ENCODE peak calls at places on chromosomes 6 and 20, in ten cellular contexts. One of them, this sample, is unnamed.

GRCh38 chr6:134437376-134437775 is 119.5 kb upstream of the SGK1 start:
- DNase-seq in adrenal gland: peak; percentile 36
- DNase-seq in uterus: no peak
- DNase-seq in tibial nerve: no peak
- DNase-seq in PC-3: peak; percentile 34
- DNase-seq in mesenchymal stem cell: peak; percentile 61
- DNase-seq in heart right ventricle: no peak
- DNase-seq in upper lobe of right lung: no peak
- DNase-seq in psoas muscle: no peak
- DNase-seq in fibroblast of lung: peak; percentile 61
- DNase-seq in this sample: no peak

GRCh38 chr20:57999465-58000111 is 228.9 kb downstream of the ANKRD60 start:
- DNase-seq in adrenal gland: peak; percentile 17
- DNase-seq in uterus: no peak
- DNase-seq in tibial nerve: peak; percentile 23
- DNase-seq in PC-3: no peak
- DNase-seq in mesenchymal stem cell: no peak
- DNase-seq in heart right ventricle: peak; percentile 38
- DNase-seq in upper lobe of right lung: no peak
- DNase-seq in psoas muscle: no peak
- DNase-seq in fibroblast of lung: no peak
- DNase-seq in this sample: no peak

GRCh38 chr6:7730411-7730810 is 4.5 kb downstream of the BMP6 start:
- DNase-seq in adrenal gland: no peak
- DNase-seq in uterus: no peak
- DNase-seq in tibial nerve: no peak
- DNase-seq in PC-3: no peak
- DNase-seq in mesenchymal stem cell: no peak
- DNase-seq in heart right ventricle: no peak
- DNase-seq in upper lobe of right lung: no peak
- DNase-seq in psoas muscle: no peak
- DNase-seq in fibroblast of lung: no peak
- DNase-seq in this sample: no peak

GRCh38 chr6:56953597-56954388 is 1.1 kb upstream of the BEND6 start:
- DNase-seq in adrenal gland: peak; percentile 34
- DNase-seq in uterus: no peak
- DNase-seq in tibial nerve: no peak
- DNase-seq in PC-3: no peak
- DNase-seq in mesenchymal stem cell: peak; percentile 37
- DNase-seq in heart right ventricle: no peak
- DNase-seq in upper lobe of right lung: no peak
- DNase-seq in psoas muscle: no peak
- DNase-seq in fibroblast of lung: peak; percentile 35
- DNase-seq in this sample: no peak

GRCh38 chr6:98547634-98548033 is 286.7 kb upstream of the POU3F2 start:
- DNase-seq in adrenal gland: no peak
- DNase-seq in uterus: no peak
- DNase-seq in tibial nerve: no peak
- DNase-seq in PC-3: no peak
- DNase-seq in mesenchymal stem cell: no peak
- DNase-seq in heart right ventricle: no peak
- DNase-seq in upper lobe of right lung: no peak
- DNase-seq in psoas muscle: no peak
- DNase-seq in fibroblast of lung: no peak
- DNase-seq in this sample: no peak

GRCh38 chr20:8244637-8245036 is 112.6 kb downstream of the PLCB1 start:
- DNase-seq in adrenal gland: peak; percentile 63
- DNase-seq in uterus: peak; percentile 50
- DNase-seq in tibial nerve: peak; percentile 79
- DNase-seq in PC-3: no peak
- DNase-seq in mesenchymal stem cell: peak; percentile 53
- DNase-seq in heart right ventricle: peak; percentile 69
- DNase-seq in upper lobe of right lung: no peak
- DNase-seq in psoas muscle: no peak
- DNase-seq in fibroblast of lung: peak; percentile 84
- DNase-seq in this sample: no peak

GRCh38 chr6:99522531-99522930 is 7.3 kb upstream of the USP45 start:
- DNase-seq in adrenal gland: peak; percentile 29
- DNase-seq in uterus: no peak
- DNase-seq in tibial nerve: no peak
- DNase-seq in PC-3: no peak
- DNase-seq in mesenchymal stem cell: peak; percentile 77
- DNase-seq in heart right ventricle: no peak
- DNase-seq in upper lobe of right lung: no peak
- DNase-seq in psoas muscle: no peak
- DNase-seq in fibroblast of lung: peak; percentile 59
- DNase-seq in this sample: no peak

GRCh38 chr6:45445749-45446454 is 68.2 kb upstream of the SUPT3H start:
- DNase-seq in adrenal gland: peak; percentile 84
- DNase-seq in uterus: peak; percentile 71
- DNase-seq in tibial nerve: peak; percentile 87
- DNase-seq in PC-3: peak; percentile 99
- DNase-seq in mesenchymal stem cell: peak; percentile 99
- DNase-seq in heart right ventricle: peak; percentile 68
- DNase-seq in upper lobe of right lung: peak; percentile 73
- DNase-seq in psoas muscle: peak; percentile 62
- DNase-seq in fibroblast of lung: peak; percentile 99
- DNase-seq in this sample: no peak

GRCh38 chr6:93419304-93420162 is at the start of gene EPHA7:
- DNase-seq in adrenal gland: peak; percentile 89
- DNase-seq in uterus: peak; percentile 93
- DNase-seq in tibial nerve: peak; percentile 88
- DNase-seq in PC-3: peak; percentile 93
- DNase-seq in mesenchymal stem cell: peak; percentile 96
- DNase-seq in heart right ventricle: peak; percentile 92
- DNase-seq in upper lobe of right lung: peak; percentile 93
- DNase-seq in psoas muscle: peak; percentile 94
- DNase-seq in fibroblast of lung: peak; percentile 95
- DNase-seq in this sample: no peak

GRCh38 chr6:1347187-1347560 is 35.3 kb downstream of the FOXQ1 start:
- DNase-seq in adrenal gland: no peak
- DNase-seq in uterus: no peak
- DNase-seq in tibial nerve: no peak
- DNase-seq in PC-3: no peak
- DNase-seq in mesenchymal stem cell: no peak
- DNase-seq in heart right ventricle: no peak
- DNase-seq in upper lobe of right lung: no peak
- DNase-seq in psoas muscle: no peak
- DNase-seq in fibroblast of lung: no peak
- DNase-seq in this sample: no peak

DNA sequence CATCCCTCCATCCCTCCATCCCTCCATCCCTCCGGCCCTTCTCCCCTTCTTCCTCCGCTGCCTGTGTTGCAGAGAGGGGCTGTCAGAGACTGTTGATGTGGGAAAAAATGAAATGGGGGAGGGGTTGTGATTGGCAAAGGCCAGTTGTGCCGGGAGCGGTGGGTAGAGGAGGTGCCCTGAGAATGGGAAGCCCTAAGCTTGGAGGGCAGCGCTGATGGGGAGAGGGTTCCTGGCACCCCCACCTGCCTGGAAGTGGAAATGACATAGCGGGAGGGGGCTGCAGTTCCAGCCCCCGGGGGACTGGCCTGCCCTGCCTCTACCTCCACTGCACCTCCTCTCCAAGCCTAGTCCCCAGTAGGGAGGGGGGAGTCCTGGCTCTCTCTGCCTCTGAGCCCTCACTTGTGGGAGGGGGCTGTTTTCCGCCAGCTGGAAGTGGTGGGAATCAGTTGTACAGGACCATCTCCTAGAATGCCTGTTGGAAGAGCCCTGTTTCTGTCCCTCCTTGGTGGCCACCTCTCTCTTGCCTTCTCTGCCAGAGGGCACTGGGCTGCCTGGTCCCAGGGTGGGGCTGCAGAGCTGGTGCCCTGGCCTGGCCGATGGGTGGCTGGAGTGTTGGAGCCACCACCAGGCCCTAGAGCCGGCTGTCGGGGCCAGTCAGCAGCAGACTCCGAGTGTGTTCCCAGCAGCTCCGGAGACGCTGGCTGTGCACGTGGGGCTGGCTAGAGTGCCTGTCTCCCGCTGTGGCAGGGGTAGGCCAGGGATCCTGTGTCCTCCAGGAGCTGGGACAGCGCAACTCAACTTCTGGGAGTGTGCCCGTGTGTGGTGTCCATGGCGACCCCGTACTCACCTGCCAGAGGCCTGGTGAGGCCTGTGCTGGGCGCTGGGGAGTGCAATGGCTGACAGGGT is 1.5 kb downstream of the DLGAP4 start:
- DNase-seq in adrenal gland: no peak
- DNase-seq in uterus: no peak
- DNase-seq in tibial nerve: no peak
- DNase-seq in PC-3: no peak
- DNase-seq in mesenchymal stem cell: no peak
- DNase-seq in heart right ventricle: no peak
- DNase-seq in upper lobe of right lung: peak; percentile 50
- DNase-seq in psoas muscle: no peak
- DNase-seq in fibroblast of lung: no peak
- DNase-seq in this sample: no peak
- H3K27me3 ChIP-seq in adrenal gland: peaks cover 30% of the 10 kb centered on the region
- H3K27me3 ChIP-seq in uterus: peaks cover 8% of the 10 kb centered on the region
- H3K27me3 ChIP-seq in tibial nerve: peaks cover 94% of the 10 kb centered on the region
- H3K27me3 ChIP-seq in PC-3: peaks cover 54% of the 10 kb centered on the region
- H3K27me3 ChIP-seq in mesenchymal stem cell: peaks cover 95% of the 10 kb centered on the region
- H3K27me3 ChIP-seq in heart right ventricle: peaks cover 95% of the 10 kb centered on the region
- H3K27me3 ChIP-seq in upper lobe of right lung: peaks cover 87% of the 10 kb centered on the region
- H3K27me3 ChIP-seq in psoas muscle: peaks cover 48% of the 10 kb centered on the region
- H3K27me3 ChIP-seq in fibroblast of lung: peaks cover 47% of the 10 kb centered on the region
- H3K27me3 ChIP-seq in this sample: peaks cover 85% of the 10 kb centered on the region

GRCh38 chr6:155346957-155347356 is 32.7 kb upstream of the TFB1M start:
- DNase-seq in adrenal gland: no peak
- DNase-seq in uterus: no peak
- DNase-seq in tibial nerve: no peak
- DNase-seq in PC-3: no peak
- DNase-seq in mesenchymal stem cell: no peak
- DNase-seq in heart right ventricle: no peak
- DNase-seq in upper lobe of right lung: no peak
- DNase-seq in psoas muscle: no peak
- DNase-seq in fibroblast of lung: no peak
- DNase-seq in this sample: no peak

GRCh38 chr6:155344341-155345006 is 30.2 kb upstream of the TFB1M start:
- DNase-seq in adrenal gland: no peak
- DNase-seq in uterus: no peak
- DNase-seq in tibial nerve: no peak
- DNase-seq in PC-3: no peak
- DNase-seq in mesenchymal stem cell: no peak
- DNase-seq in heart right ventricle: no peak
- DNase-seq in upper lobe of right lung: no peak
- DNase-seq in psoas muscle: no peak
- DNase-seq in fibroblast of lung: no peak
- DNase-seq in this sample: no peak

GRCh38 chr6:155340464-155341129 is 26.3 kb upstream of the TFB1M start:
- DNase-seq in adrenal gland: no peak
- DNase-seq in uterus: no peak
- DNase-seq in tibial nerve: no peak
- DNase-seq in PC-3: peak; percentile 54
- DNase-seq in mesenchymal stem cell: peak; percentile 86
- DNase-seq in heart right ventricle: no peak
- DNase-seq in upper lobe of right lung: no peak
- DNase-seq in psoas muscle: no peak
- DNase-seq in fibroblast of lung: peak; percentile 43
- DNase-seq in this sample: no peak

GRCh38 chr6:155341130-155341828 is 27.0 kb upstream of the TFB1M start:
- DNase-seq in adrenal gland: no peak
- DNase-seq in uterus: no peak
- DNase-seq in tibial nerve: no peak
- DNase-seq in PC-3: peak; percentile 74
- DNase-seq in mesenchymal stem cell: peak; percentile 88
- DNase-seq in heart right ventricle: no peak
- DNase-seq in upper lobe of right lung: no peak
- DNase-seq in psoas muscle: no peak
- DNase-seq in fibroblast of lung: peak; percentile 49
- DNase-seq in this sample: no peak
- H3K9me3 ChIP-seq in adrenal gland: peaks cover 9% of the 10 kb centered on the region
- H3K9me3 ChIP-seq in uterus: no peaks in the 10 kb centered on the region
- H3K9me3 ChIP-seq in tibial nerve: no peaks in the 10 kb centered on the region
- H3K9me3 ChIP-seq in PC-3: no peaks in the 10 kb centered on the region
- H3K9me3 ChIP-seq in mesenchymal stem cell: peaks cover 28% of the 10 kb centered on the region
- H3K9me3 ChIP-seq in heart right ventricle: no peaks in the 10 kb centered on the region
- H3K9me3 ChIP-seq in upper lobe of right lung: no peaks in the 10 kb centered on the region
- H3K9me3 ChIP-seq in psoas muscle: peaks cover 20% of the 10 kb centered on the region
- H3K9me3 ChIP-seq in fibroblast of lung: no peaks in the 10 kb centered on the region
- H3K9me3 ChIP-seq in this sample: no peaks in the 10 kb centered on the region

GRCh38 chr20:63473555-63474449 is 1.3 kb upstream of the KCNQ2 start:
- DNase-seq in adrenal gland: no peak
- DNase-seq in uterus: no peak
- DNase-seq in tibial nerve: no peak
- DNase-seq in PC-3: no peak
- DNase-seq in mesenchymal stem cell: no peak
- DNase-seq in heart right ventricle: no peak
- DNase-seq in upper lobe of right lung: no peak
- DNase-seq in psoas muscle: no peak
- DNase-seq in fibroblast of lung: no peak
- DNase-seq in this sample: no peak
- H3K27me3 ChIP-seq in adrenal gland: peaks cover 61% of the 10 kb centered on the region
- H3K27me3 ChIP-seq in uterus: peaks cover 3% of the 10 kb centered on the region
- H3K27me3 ChIP-seq in tibial nerve: peaks cover 93% of the 10 kb centered on the region
- H3K27me3 ChIP-seq in PC-3: peaks cover 47% of the 10 kb centered on the region
- H3K27me3 ChIP-seq in mesenchymal stem cell: peaks cover 72% of the 10 kb centered on the region
- H3K27me3 ChIP-seq in heart right ventricle: peaks cover 94% of the 10 kb centered on the region
- H3K27me3 ChIP-seq in upper lobe of right lung: peaks cover 91% of the 10 kb centered on the region
- H3K27me3 ChIP-seq in psoas muscle: peaks cover 37% of the 10 kb centered on the region
- H3K27me3 ChIP-seq in fibroblast of lung: peaks cover 20% of the 10 kb centered on the region
- H3K27me3 ChIP-seq in this sample: peaks cover 72% of the 10 kb centered on the region

GRCh38 chr20:29873946-29874345 is 1383.5 kb upstream of the DEFB115 start:
- DNase-seq in adrenal gland: no peak
- DNase-seq in uterus: no peak
- DNase-seq in tibial nerve: no peak
- DNase-seq in PC-3: no peak
- DNase-seq in mesenchymal stem cell: peak; percentile 33
- DNase-seq in heart right ventricle: no peak
- DNase-seq in upper lobe of right lung: peak; percentile 84
- DNase-seq in psoas muscle: peak; percentile 72
- DNase-seq in fibroblast of lung: peak; percentile 51
- DNase-seq in this sample: no peak

GRCh38 chr20:29874476-29875202 is 1382.8 kb upstream of the DEFB115 start:
- DNase-seq in adrenal gland: no peak
- DNase-seq in uterus: no peak
- DNase-seq in tibial nerve: no peak
- DNase-seq in PC-3: no peak
- DNase-seq in mesenchymal stem cell: no peak
- DNase-seq in heart right ventricle: no peak
- DNase-seq in upper lobe of right lung: no peak
- DNase-seq in psoas muscle: no peak
- DNase-seq in fibroblast of lung: no peak
- DNase-seq in this sample: no peak

GRCh38 chr20:29878281-29878741 is 1379.2 kb upstream of the DEFB115 start:
- DNase-seq in adrenal gland: no peak
- DNase-seq in uterus: no peak
- DNase-seq in tibial nerve: no peak
- DNase-seq in PC-3: peak; percentile 19
- DNase-seq in mesenchymal stem cell: no peak
- DNase-seq in heart right ventricle: no peak
- DNase-seq in upper lobe of right lung: peak; percentile 73
- DNase-seq in psoas muscle: peak; percentile 55
- DNase-seq in fibroblast of lung: peak; percentile 2
- DNase-seq in this sample: no peak

GRCh38 chr20:29876911-29877285 is 1380.6 kb upstream of the DEFB115 start:
- DNase-seq in adrenal gland: no peak
- DNase-seq in uterus: no peak
- DNase-seq in tibial nerve: no peak
- DNase-seq in PC-3: no peak
- DNase-seq in mesenchymal stem cell: no peak
- DNase-seq in heart right ventricle: no peak
- DNase-seq in upper lobe of right lung: peak; percentile 65
- DNase-seq in psoas muscle: no peak
- DNase-seq in fibroblast of lung: no peak
- DNase-seq in this sample: no peak

GRCh38 chr20:29878777-29879442 is 1378.6 kb upstream of the DEFB115 start:
- DNase-seq in adrenal gland: no peak
- DNase-seq in uterus: no peak
- DNase-seq in tibial nerve: no peak
- DNase-seq in PC-3: no peak
- DNase-seq in mesenchymal stem cell: no peak
- DNase-seq in heart right ventricle: no peak
- DNase-seq in upper lobe of right lung: peak; percentile 67
- DNase-seq in psoas muscle: peak; percentile 55
- DNase-seq in fibroblast of lung: no peak
- DNase-seq in this sample: no peak
- H3K9me3 ChIP-seq in adrenal gland: no peaks in the 10 kb centered on the region
- H3K9me3 ChIP-seq in uterus: no peaks in the 10 kb centered on the region
- H3K9me3 ChIP-seq in tibial nerve: no peaks in the 10 kb centered on the region
- H3K9me3 ChIP-seq in PC-3: peaks cover 15% of the 10 kb centered on the region
- H3K9me3 ChIP-seq in mesenchymal stem cell: peaks cover 16% of the 10 kb centered on the region
- H3K9me3 ChIP-seq in heart right ventricle: peaks cover 3% of the 10 kb centered on the region
- H3K9me3 ChIP-seq in upper lobe of right lung: no peaks in the 10 kb centered on the region
- H3K9me3 ChIP-seq in psoas muscle: no peaks in the 10 kb centered on the region
- H3K9me3 ChIP-seq in fibroblast of lung: no peaks in the 10 kb centered on the region
- H3K9me3 ChIP-seq in this sample: peaks cover 22% of the 10 kb centered on the region

This sample was measured in CD4-positive, alpha-beta T cell.